ENCODE peak calls at places on chromosomes 4 and X, in five cellular contexts. T is pancreas, Y is transverse colon, K is adipocyte, V is gastrocnemius medialis. W is an unnamed sample. For H3K4me1 and H3K9me3, the result is how much of the 10 kb centered on the place peaks cover.

GRCh38 chr4:37892641-37893040 is 1.8 kb downstream of the TBC1D1 start:
- DNase-seq in Y (peak), K (no peak), V (no peak), T (no peak), W (no peak)

GRCh38 chr4:80732010-80732409 is 298.5 kb upstream of the BMP3 start:
- DNase-seq in K (peak), V (no peak), T (no peak), Y (no peak), W (no peak)

GRCh38 chr4:57191523-57192034 is 81.4 kb upstream of the IGFBP7 start:
- DNase-seq in V (no peak), K (no peak), T (peak), Y (peak), W (peak)

GRCh38 chrX:124736553-124737240 is 390.3 kb downstream of the SH2D1A start:
- DNase-seq in V (no peak), K (no peak), Y (no peak), T (no peak), W (no peak)

GRCh38 chrX:40005290-40006011 is 92.3 kb downstream of the BCOR start:
- DNase-seq in K (no peak), Y (no peak), V (no peak), T (no peak), W (no peak)

GRCh38 chr4:100189820-100190642 is at the start of gene DDIT4L:
- DNase-seq in T (peak), V (peak), K (peak), Y (peak), W (peak)

GRCh38 chr4:15405069-15405468 is 22.8 kb upstream of the C1QTNF7 start:
- DNase-seq in Y (no peak), K (no peak), T (no peak), V (no peak), W (no peak)

GRCh38 chr4:74446896-74447295 is 2.0 kb downstream of the AREG start:
- DNase-seq in Y (no peak), V (no peak), T (no peak), K (no peak), W (no peak)

GRCh38 chrX:34848281-34848680 is 94.3 kb upstream of the FAM47B start:
- DNase-seq in Y (no peak), K (peak), T (no peak), V (no peak), W (no peak)

GRCh38 chr4:20192754-20193521 is 58.8 kb upstream of the SLIT2 start:
- DNase-seq in V (no peak), T (no peak), K (peak), Y (no peak), W (no peak)

GRCh38 chr4:40240040-40240653 is 43.3 kb downstream of the RHOH start:
- DNase-seq in V (no peak), K (no peak), T (no peak), Y (no peak), W (no peak)

GRCh38 chrX:39758791-39759525 is 338.8 kb downstream of the BCOR start:
- DNase-seq in Y (no peak), K (no peak), T (no peak), V (no peak), W (no peak)

GRCh38 chrX:149849787-149850186 is 31.2 kb upstream of the MAGEA8 start:
- DNase-seq in T (no peak), V (no peak), Y (no peak), K (no peak), W (no peak)

GRCh38 chrX:44651347-44651746 is 108.7 kb upstream of the FUNDC1 start:
- DNase-seq in T (peak), V (peak), Y (no peak), K (no peak), W (no peak)

GRCh38 chrX:1601051-1601767 is 9.8 kb downstream of the AKAP17A start:
- DNase-seq in V (no peak), T (no peak), Y (no peak), K (no peak), W (no peak)
- H3K4me3 ChIP-seq in V (no peak), T (no peak), Y (no peak), K (no peak), W (no peak)

GRCh38 chr4:3040447-3041191 is 33.7 kb downstream of the HTT-AS start:
- DNase-seq in V (no peak), T (no peak), K (no peak), Y (no peak), W (no peak)
- H3K4me1 ChIP-seq in V (under half), T (under half), K (under half), Y (under half), W (under half)

DNA sequence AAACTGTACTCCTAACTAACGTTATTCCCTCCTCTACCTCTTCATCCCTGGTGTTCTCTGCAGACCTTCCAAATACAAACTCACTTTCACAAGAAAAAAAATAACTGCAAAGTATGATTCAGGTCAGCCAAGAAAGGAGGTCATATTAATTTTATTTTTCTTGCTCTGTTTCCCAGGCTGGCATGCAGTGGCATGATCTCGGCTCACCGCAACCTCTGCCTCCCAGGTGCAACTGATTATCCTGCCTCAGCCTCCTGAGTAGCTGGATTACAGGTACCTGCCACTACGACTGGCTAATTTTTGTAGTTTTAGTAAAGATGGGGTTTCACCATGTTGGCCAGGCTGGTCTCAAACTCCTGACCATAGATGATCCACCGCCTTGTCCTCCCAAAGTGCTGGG is 156.6 kb downstream of the CHIC2 start:
- DNase-seq in K (no peak), V (no peak), T (no peak), Y (no peak), W (no peak)
- H3K9me3 ChIP-seq in K (under half), V (under half), T (under half), Y (under half), W (under half)

GRCh38 chr4:76694056-76694455 is 203.9 kb downstream of the SOWAHB start:
- DNase-seq in K (no peak), T (no peak), V (no peak), Y (no peak), W (no peak)

GRCh38 chr4:76690091-76690905 is 207.6 kb downstream of the SOWAHB start:
- DNase-seq in Y (peak), V (no peak), K (peak), T (no peak), W (no peak)

GRCh38 chr4:76690906-76691275 is 207.1 kb downstream of the SOWAHB start:
- DNase-seq in K (peak), V (no peak), T (no peak), Y (no peak), W (peak)

GRCh38 chr4:76692761-76693160 is 205.2 kb downstream of the SOWAHB start:
- DNase-seq in V (no peak), T (no peak), K (no peak), Y (no peak), W (no peak)

DNA sequence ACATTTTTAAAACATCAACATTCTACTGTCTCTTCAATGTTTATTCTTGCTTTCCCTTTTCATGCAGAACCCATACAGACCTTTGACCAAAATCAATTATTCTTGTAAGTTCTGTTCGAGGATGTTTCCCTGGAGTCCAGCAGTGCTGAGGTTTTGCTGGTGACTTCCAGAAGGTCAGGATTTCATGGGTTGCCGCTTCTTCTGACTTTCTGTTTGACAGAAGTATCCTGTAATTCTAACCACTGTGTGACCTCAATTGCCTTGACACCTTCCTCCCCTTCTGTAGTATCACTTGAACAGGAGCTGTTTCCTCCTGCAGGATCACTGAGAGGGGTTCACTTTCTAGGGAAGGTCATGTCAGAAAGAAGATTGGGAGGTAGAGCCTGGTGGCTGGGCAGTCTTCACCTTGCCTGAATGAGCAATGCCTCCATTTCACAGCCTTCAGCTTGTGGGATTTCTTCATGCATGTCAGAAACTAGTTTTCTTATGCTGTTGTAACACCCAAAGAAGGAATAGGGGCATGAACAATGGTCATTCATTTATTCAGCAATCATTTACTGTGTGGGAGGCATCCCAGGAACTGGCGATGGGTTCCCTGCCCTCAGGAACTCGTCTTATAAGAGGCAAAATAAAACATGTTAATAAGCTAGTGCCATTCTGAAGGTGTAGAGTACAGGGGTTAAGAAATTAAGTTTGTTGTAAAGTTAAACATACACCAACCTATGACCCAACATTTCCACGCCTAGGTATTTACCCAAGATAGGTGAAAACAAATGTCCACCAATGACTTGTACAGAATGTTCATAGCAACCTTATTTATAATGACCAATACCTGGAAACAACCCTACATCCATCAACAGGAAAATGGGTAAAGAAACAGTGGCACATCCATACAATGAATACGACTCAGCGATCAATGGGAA is 205.9 kb downstream of the SOWAHB start:
- DNase-seq in V (no peak), Y (peak), K (no peak), T (no peak), W (no peak)
- H3K4me3 ChIP-seq in V (no peak), Y (no peak), K (no peak), T (no peak), W (no peak)

GRCh38 chr4:144656857-144657256 is 10.9 kb downstream of the HHIP start:
- DNase-seq in V (no peak), K (no peak), T (peak), Y (no peak), W (no peak)

GRCh38 chr4:144658908-144659307 is 13.0 kb downstream of the HHIP start:
- DNase-seq in V (no peak), K (no peak), T (no peak), Y (no peak), W (no peak)

GRCh38 chr4:144658015-144658567 is 12.1 kb downstream of the HHIP start:
- DNase-seq in V (no peak), Y (no peak), K (no peak), T (no peak), W (no peak)

GRCh38 chr4:144655491-144655890 is 9.5 kb downstream of the HHIP start:
- DNase-seq in T (no peak), K (no peak), V (no peak), Y (no peak), W (no peak)

GRCh38 chr4:144659493-144659892 is 13.5 kb downstream of the HHIP start:
- DNase-seq in V (no peak), K (no peak), T (no peak), Y (no peak), W (no peak)
- H3K4me1 ChIP-seq in V (under half), K (under half), T (under half), Y (under half), W (under half)

GRCh38 chr4:109321232-109321631 is 18.8 kb upstream of the COL25A1 start:
- DNase-seq in T (no peak), K (no peak), Y (no peak), V (no peak), W (no peak)

GRCh38 chr4:109315341-109315740 is 12.9 kb upstream of the COL25A1 start:
- DNase-seq in K (no peak), V (no peak), Y (no peak), T (no peak), W (no peak)

GRCh38 chr4:109315818-109316217 is 13.4 kb upstream of the COL25A1 start:
- DNase-seq in K (peak), V (no peak), T (no peak), Y (no peak), W (no peak)

GRCh38 chr4:109319684-109320083 is 17.2 kb upstream of the COL25A1 start:
- DNase-seq in K (no peak), Y (no peak), V (no peak), T (no peak), W (no peak)

GRCh38 chr4:109319156-109319555 is 16.7 kb upstream of the COL25A1 start:
- DNase-seq in V (no peak), K (no peak), T (no peak), Y (no peak), W (no peak)
- H3K9me3 ChIP-seq in V (under half), K (under half), T (under half), Y (under half), W (under half)

GRCh38 chr4:140047781-140048180 is 106.2 kb downstream of the MAML3 start:
- DNase-seq in Y (no peak), T (no peak), K (no peak), V (no peak), W (no peak)

GRCh38 chr4:140049024-140049923 is 104.7 kb downstream of the MAML3 start:
- DNase-seq in K (peak), T (peak), Y (peak), V (peak), W (peak)

GRCh38 chr4:140047017-140047640 is 106.9 kb downstream of the MAML3 start:
- DNase-seq in V (peak), Y (no peak), K (no peak), T (no peak), W (no peak)

GRCh38 chr4:140049924-140050681 is 103.9 kb downstream of the MAML3 start:
- DNase-seq in K (peak), V (no peak), T (no peak), Y (no peak), W (no peak)

GRCh38 chr4:140048419-140049022 is 105.5 kb downstream of the MAML3 start:
- DNase-seq in Y (no peak), K (no peak), V (no peak), T (no peak), W (no peak)
- H3K4me3 ChIP-seq in Y (peak), K (peak), V (no peak), T (no peak), W (peak)

GRCh38 chr4:98613453-98614075 is 44.8 kb downstream of the TSPAN5 start:
- DNase-seq in K (peak), Y (no peak), V (no peak), T (no peak), W (no peak)

GRCh38 chr4:98614081-98614480 is 44.3 kb downstream of the TSPAN5 start:
- DNase-seq in V (no peak), K (no peak), T (no peak), Y (no peak), W (no peak)

GRCh38 chr4:98612318-98613250 is 45.8 kb downstream of the TSPAN5 start:
- DNase-seq in V (no peak), T (no peak), K (no peak), Y (no peak), W (no peak)

GRCh38 chr4:98615991-98616390 is 42.4 kb downstream of the TSPAN5 start:
- DNase-seq in Y (no peak), T (no peak), V (no peak), K (no peak), W (no peak)

DNA sequence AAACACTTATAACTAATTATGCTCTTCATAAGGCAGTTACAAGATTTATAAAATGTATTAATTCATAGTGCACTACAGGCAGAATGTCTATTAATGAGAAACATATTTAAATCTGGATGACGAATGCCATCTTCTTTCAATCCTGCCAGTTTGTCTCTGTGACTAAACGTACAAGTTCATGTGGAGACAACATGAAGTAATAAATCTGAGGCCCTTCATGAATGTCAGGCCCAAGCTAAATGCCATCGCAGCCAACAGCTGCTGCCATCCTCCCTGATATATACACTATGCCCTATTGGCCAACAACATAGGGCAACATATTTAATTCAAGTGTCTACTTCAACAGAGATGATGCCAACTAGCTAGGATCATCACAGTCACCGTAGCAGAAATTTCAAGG is 43.8 kb downstream of the TSPAN5 start:
- DNase-seq in V (no peak), Y (no peak), K (no peak), T (no peak), W (no peak)
- H3K4me1 ChIP-seq in V (under half), Y (under half), K (under half), T (under half), W (under half)

GRCh38 chrX:25618248-25618647 is 519.9 kb upstream of the MAGEB18 start:
- DNase-seq in Y (no peak), V (no peak), K (no peak), T (no peak), W (no peak)
- H3K9me3 ChIP-seq in Y (under half), V (under half), K (under half), T (under half), W (under half)

DNA sequence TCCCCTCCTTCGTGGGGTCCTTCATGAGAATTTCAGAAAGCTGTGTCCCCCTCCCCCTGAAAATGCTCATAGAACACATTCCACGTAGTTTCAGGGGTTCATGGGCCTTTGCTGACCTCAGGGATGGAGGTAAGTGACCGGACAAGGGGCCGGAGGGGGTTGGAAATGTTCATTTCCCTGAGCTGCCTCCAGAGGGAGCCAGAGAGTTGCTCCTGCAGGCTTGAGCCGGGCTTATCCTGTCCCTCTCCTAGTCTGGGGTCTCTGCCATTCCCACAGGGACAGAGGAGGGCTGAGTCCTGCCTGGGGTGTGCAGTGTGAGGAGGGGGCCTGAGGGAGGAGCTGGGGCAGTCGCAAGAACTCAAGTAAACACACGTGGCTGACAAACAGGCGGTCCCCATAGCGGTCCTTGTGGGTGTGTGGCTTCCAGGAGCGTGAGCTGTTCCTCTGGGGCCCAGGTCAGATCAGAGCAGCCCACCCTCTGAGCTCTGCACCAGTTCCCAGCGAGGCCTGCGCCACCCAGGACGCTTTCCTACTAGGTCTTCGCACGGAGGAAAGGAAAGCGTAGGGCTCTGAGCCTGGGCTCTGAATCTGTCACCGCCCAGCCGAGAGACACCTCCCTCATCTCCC is 62.5 kb downstream of the WFS1 start:
- DNase-seq in Y (peak), K (peak), V (no peak), T (peak), W (no peak)
- H3K4me3 ChIP-seq in Y (no peak), K (no peak), V (no peak), T (no peak), W (no peak)